ENCODE peak calls at places on chromosomes 5 and 9, in nine cellular contexts. One of them, this sample, is unnamed.
A peak's percentile ranks its signal among the peaks of the same experiment; 100 is the strongest.

GRCh38 chr5:139762624-139763170 is 32.9 kb upstream of the PSD2 start:
- DNase-seq in stimulated activated CD4-positive, alpha-beta T cell treated with anti-CD3 and anti-CD28 coated beads, TNF-alpha, amount 100 ng/mL, for 24 hours: no peak
- DNase-seq in KBM-7: no peak
- DNase-seq in amniotic stem cell: no peak
- DNase-seq in stimulated activated CD8-positive, alpha-beta memory T cell treated with anti-CD3 and anti-CD28 coated beads, Interleukin-4, amount 100 ng/mL, for 4 hours: no peak
- DNase-seq in fibroblast of pulmonary artery: no peak
- DNase-seq in fibroblast of villous mesenchyme: no peak
- DNase-seq in lung microvascular endothelial cell: no peak
- DNase-seq in EL: no peak
- DNase-seq in this sample: no peak

GRCh38 chr5:94366811-94367210 is 251.6 kb downstream of the KIAA0825 start:
- DNase-seq in amniotic stem cell: no peak
- DNase-seq in fibroblast of pulmonary artery: no peak
- DNase-seq in lung microvascular endothelial cell: no peak
- DNase-seq in stimulated activated CD8-positive, alpha-beta memory T cell treated with anti-CD3 and anti-CD28 coated beads, Interleukin-4, amount 100 ng/mL, for 4 hours: no peak
- DNase-seq in EL: no peak
- DNase-seq in KBM-7: peak; percentile 57
- DNase-seq in fibroblast of villous mesenchyme: no peak
- DNase-seq in stimulated activated CD4-positive, alpha-beta T cell treated with anti-CD3 and anti-CD28 coated beads, TNF-alpha, amount 100 ng/mL, for 24 hours: no peak
- DNase-seq in this sample: no peak

GRCh38 chr5:81773574-81773973 is 22.7 kb upstream of the SSBP2 start:
- DNase-seq in stimulated activated CD8-positive, alpha-beta memory T cell treated with anti-CD3 and anti-CD28 coated beads, Interleukin-4, amount 100 ng/mL, for 4 hours: no peak
- DNase-seq in stimulated activated CD4-positive, alpha-beta T cell treated with anti-CD3 and anti-CD28 coated beads, TNF-alpha, amount 100 ng/mL, for 24 hours: no peak
- DNase-seq in EL: no peak
- DNase-seq in fibroblast of pulmonary artery: no peak
- DNase-seq in fibroblast of villous mesenchyme: no peak
- DNase-seq in KBM-7: no peak
- DNase-seq in lung microvascular endothelial cell: no peak
- DNase-seq in amniotic stem cell: no peak
- DNase-seq in this sample: no peak

GRCh38 chr9:130107955-130108354 is 54.2 kb downstream of the GPR107 start:
- DNase-seq in stimulated activated CD4-positive, alpha-beta T cell treated with anti-CD3 and anti-CD28 coated beads, TNF-alpha, amount 100 ng/mL, for 24 hours: no peak
- DNase-seq in fibroblast of villous mesenchyme: no peak
- DNase-seq in lung microvascular endothelial cell: no peak
- DNase-seq in fibroblast of pulmonary artery: no peak
- DNase-seq in EL: no peak
- DNase-seq in amniotic stem cell: no peak
- DNase-seq in KBM-7: no peak
- DNase-seq in stimulated activated CD8-positive, alpha-beta memory T cell treated with anti-CD3 and anti-CD28 coated beads, Interleukin-4, amount 100 ng/mL, for 4 hours: no peak
- DNase-seq in this sample: no peak

GRCh38 chr9:37149646-37150308 is 29.4 kb downstream of the ZCCHC7 start:
- DNase-seq in amniotic stem cell: no peak
- DNase-seq in stimulated activated CD4-positive, alpha-beta T cell treated with anti-CD3 and anti-CD28 coated beads, TNF-alpha, amount 100 ng/mL, for 24 hours: no peak
- DNase-seq in fibroblast of villous mesenchyme: no peak
- DNase-seq in stimulated activated CD8-positive, alpha-beta memory T cell treated with anti-CD3 and anti-CD28 coated beads, Interleukin-4, amount 100 ng/mL, for 4 hours: no peak
- DNase-seq in KBM-7: no peak
- DNase-seq in fibroblast of pulmonary artery: no peak
- DNase-seq in lung microvascular endothelial cell: peak; percentile 57
- DNase-seq in EL: no peak
- DNase-seq in this sample: no peak

GRCh38 chr9:106284300-106284699 is 578.7 kb upstream of the ZNF462 start:
- DNase-seq in KBM-7: no peak
- DNase-seq in amniotic stem cell: no peak
- DNase-seq in EL: no peak
- DNase-seq in stimulated activated CD8-positive, alpha-beta memory T cell treated with anti-CD3 and anti-CD28 coated beads, Interleukin-4, amount 100 ng/mL, for 4 hours: no peak
- DNase-seq in fibroblast of villous mesenchyme: no peak
- DNase-seq in fibroblast of pulmonary artery: no peak
- DNase-seq in lung microvascular endothelial cell: no peak
- DNase-seq in stimulated activated CD4-positive, alpha-beta T cell treated with anti-CD3 and anti-CD28 coated beads, TNF-alpha, amount 100 ng/mL, for 24 hours: no peak
- DNase-seq in this sample: no peak

GRCh38 chr5:155481182-155481581 is 467.6 kb downstream of the KIF4B start:
- DNase-seq in KBM-7: no peak
- DNase-seq in amniotic stem cell: no peak
- DNase-seq in fibroblast of pulmonary artery: no peak
- DNase-seq in lung microvascular endothelial cell: no peak
- DNase-seq in stimulated activated CD4-positive, alpha-beta T cell treated with anti-CD3 and anti-CD28 coated beads, TNF-alpha, amount 100 ng/mL, for 24 hours: no peak
- DNase-seq in EL: no peak
- DNase-seq in fibroblast of villous mesenchyme: no peak
- DNase-seq in stimulated activated CD8-positive, alpha-beta memory T cell treated with anti-CD3 and anti-CD28 coated beads, Interleukin-4, amount 100 ng/mL, for 4 hours: no peak
- DNase-seq in this sample: no peak

GRCh38 chr5:44714871-44715580 is 93.7 kb upstream of the MRPS30 start:
- DNase-seq in EL: no peak
- DNase-seq in stimulated activated CD8-positive, alpha-beta memory T cell treated with anti-CD3 and anti-CD28 coated beads, Interleukin-4, amount 100 ng/mL, for 4 hours: no peak
- DNase-seq in KBM-7: no peak
- DNase-seq in amniotic stem cell: no peak
- DNase-seq in stimulated activated CD4-positive, alpha-beta T cell treated with anti-CD3 and anti-CD28 coated beads, TNF-alpha, amount 100 ng/mL, for 24 hours: no peak
- DNase-seq in lung microvascular endothelial cell: no peak
- DNase-seq in fibroblast of villous mesenchyme: no peak
- DNase-seq in fibroblast of pulmonary artery: no peak
- DNase-seq in this sample: no peak

GRCh38 chr9:33638516-33638915 is 114.5 kb downstream of the ANKRD18B start:
- DNase-seq in amniotic stem cell: no peak
- DNase-seq in lung microvascular endothelial cell: no peak
- DNase-seq in EL: no peak
- DNase-seq in stimulated activated CD8-positive, alpha-beta memory T cell treated with anti-CD3 and anti-CD28 coated beads, Interleukin-4, amount 100 ng/mL, for 4 hours: no peak
- DNase-seq in stimulated activated CD4-positive, alpha-beta T cell treated with anti-CD3 and anti-CD28 coated beads, TNF-alpha, amount 100 ng/mL, for 24 hours: no peak
- DNase-seq in fibroblast of pulmonary artery: no peak
- DNase-seq in KBM-7: no peak
- DNase-seq in fibroblast of villous mesenchyme: no peak
- DNase-seq in this sample: no peak

GRCh38 chr5:152271420-152271819 is 133.7 kb downstream of the NMUR2 start:
- DNase-seq in stimulated activated CD4-positive, alpha-beta T cell treated with anti-CD3 and anti-CD28 coated beads, TNF-alpha, amount 100 ng/mL, for 24 hours: no peak
- DNase-seq in EL: peak; percentile 16
- DNase-seq in fibroblast of pulmonary artery: peak; percentile 1
- DNase-seq in stimulated activated CD8-positive, alpha-beta memory T cell treated with anti-CD3 and anti-CD28 coated beads, Interleukin-4, amount 100 ng/mL, for 4 hours: no peak
- DNase-seq in amniotic stem cell: no peak
- DNase-seq in KBM-7: peak; percentile 11
- DNase-seq in lung microvascular endothelial cell: no peak
- DNase-seq in fibroblast of villous mesenchyme: no peak
- DNase-seq in this sample: no peak

GRCh38 chr9:22037954-22038690 is 29.0 kb upstream of the CDKN2B start:
- DNase-seq in stimulated activated CD8-positive, alpha-beta memory T cell treated with anti-CD3 and anti-CD28 coated beads, Interleukin-4, amount 100 ng/mL, for 4 hours: no peak
- DNase-seq in lung microvascular endothelial cell: peak; percentile 63
- DNase-seq in KBM-7: peak; percentile 49
- DNase-seq in EL: peak; percentile 43
- DNase-seq in amniotic stem cell: peak; percentile 18
- DNase-seq in fibroblast of pulmonary artery: peak; percentile 77
- DNase-seq in stimulated activated CD4-positive, alpha-beta T cell treated with anti-CD3 and anti-CD28 coated beads, TNF-alpha, amount 100 ng/mL, for 24 hours: no peak
- DNase-seq in fibroblast of villous mesenchyme: peak; percentile 86
- DNase-seq in this sample: no peak

GRCh38 chr5:95892784-95893354 is 68.8 kb downstream of the ELL2 start:
- DNase-seq in stimulated activated CD8-positive, alpha-beta memory T cell treated with anti-CD3 and anti-CD28 coated beads, Interleukin-4, amount 100 ng/mL, for 4 hours: no peak
- DNase-seq in fibroblast of pulmonary artery: peak; percentile 65
- DNase-seq in lung microvascular endothelial cell: peak; percentile 53
- DNase-seq in amniotic stem cell: no peak
- DNase-seq in EL: peak; percentile 53
- DNase-seq in KBM-7: peak; percentile 31
- DNase-seq in stimulated activated CD4-positive, alpha-beta T cell treated with anti-CD3 and anti-CD28 coated beads, TNF-alpha, amount 100 ng/mL, for 24 hours: no peak
- DNase-seq in fibroblast of villous mesenchyme: peak; percentile 60
- DNase-seq in this sample: no peak

GRCh38 chr5:321233-321725 is at the start of gene AHRR:
- DNase-seq in fibroblast of pulmonary artery: peak; percentile 63
- DNase-seq in EL: peak; percentile 81
- DNase-seq in stimulated activated CD4-positive, alpha-beta T cell treated with anti-CD3 and anti-CD28 coated beads, TNF-alpha, amount 100 ng/mL, for 24 hours: no peak
- DNase-seq in lung microvascular endothelial cell: peak; percentile 73
- DNase-seq in fibroblast of villous mesenchyme: peak; percentile 66
- DNase-seq in stimulated activated CD8-positive, alpha-beta memory T cell treated with anti-CD3 and anti-CD28 coated beads, Interleukin-4, amount 100 ng/mL, for 4 hours: no peak
- DNase-seq in amniotic stem cell: peak; percentile 67
- DNase-seq in KBM-7: peak; percentile 61
- DNase-seq in this sample: no peak

GRCh38 chr5:154972476-154973080 is 31.7 kb downstream of the MRPL22 start:
- DNase-seq in stimulated activated CD8-positive, alpha-beta memory T cell treated with anti-CD3 and anti-CD28 coated beads, Interleukin-4, amount 100 ng/mL, for 4 hours: no peak
- DNase-seq in EL: peak; percentile 47
- DNase-seq in fibroblast of pulmonary artery: peak; percentile 70
- DNase-seq in KBM-7: peak; percentile 55
- DNase-seq in lung microvascular endothelial cell: peak; percentile 71
- DNase-seq in amniotic stem cell: peak; percentile 5
- DNase-seq in fibroblast of villous mesenchyme: peak; percentile 46
- DNase-seq in stimulated activated CD4-positive, alpha-beta T cell treated with anti-CD3 and anti-CD28 coated beads, TNF-alpha, amount 100 ng/mL, for 24 hours: no peak
- DNase-seq in this sample: no peak

GRCh38 chr9:93064392-93065124 is 6.1 kb downstream of the SUSD3 start:
- DNase-seq in stimulated activated CD8-positive, alpha-beta memory T cell treated with anti-CD3 and anti-CD28 coated beads, Interleukin-4, amount 100 ng/mL, for 4 hours: peak; percentile 80
- DNase-seq in EL: no peak
- DNase-seq in KBM-7: peak; percentile 96
- DNase-seq in lung microvascular endothelial cell: no peak
- DNase-seq in amniotic stem cell: no peak
- DNase-seq in fibroblast of villous mesenchyme: no peak
- DNase-seq in stimulated activated CD4-positive, alpha-beta T cell treated with anti-CD3 and anti-CD28 coated beads, TNF-alpha, amount 100 ng/mL, for 24 hours: peak; percentile 70
- DNase-seq in fibroblast of pulmonary artery: no peak
- DNase-seq in this sample: no peak

GRCh38 chr5:79511945-79512493 is 1.9 kb downstream of the HOMER1 start:
- DNase-seq in EL: no peak
- DNase-seq in KBM-7: peak; percentile 32
- DNase-seq in fibroblast of pulmonary artery: no peak
- DNase-seq in stimulated activated CD8-positive, alpha-beta memory T cell treated with anti-CD3 and anti-CD28 coated beads, Interleukin-4, amount 100 ng/mL, for 4 hours: no peak
- DNase-seq in lung microvascular endothelial cell: no peak
- DNase-seq in fibroblast of villous mesenchyme: no peak
- DNase-seq in stimulated activated CD4-positive, alpha-beta T cell treated with anti-CD3 and anti-CD28 coated beads, TNF-alpha, amount 100 ng/mL, for 24 hours: no peak
- DNase-seq in amniotic stem cell: no peak
- DNase-seq in this sample: no peak

GRCh38 chr5:54385994-54386393 is 69.5 kb upstream of the HSPB3 start:
- DNase-seq in EL: no peak
- DNase-seq in stimulated activated CD8-positive, alpha-beta memory T cell treated with anti-CD3 and anti-CD28 coated beads, Interleukin-4, amount 100 ng/mL, for 4 hours: no peak
- DNase-seq in fibroblast of villous mesenchyme: no peak
- DNase-seq in lung microvascular endothelial cell: no peak
- DNase-seq in KBM-7: no peak
- DNase-seq in amniotic stem cell: no peak
- DNase-seq in fibroblast of pulmonary artery: peak; percentile 57
- DNase-seq in stimulated activated CD4-positive, alpha-beta T cell treated with anti-CD3 and anti-CD28 coated beads, TNF-alpha, amount 100 ng/mL, for 24 hours: no peak
- DNase-seq in this sample: no peak

GRCh38 chr9:112326194-112326593 is 7.2 kb downstream of the PTBP3 start:
- DNase-seq in fibroblast of pulmonary artery: no peak
- DNase-seq in amniotic stem cell: no peak
- DNase-seq in fibroblast of villous mesenchyme: no peak
- DNase-seq in stimulated activated CD4-positive, alpha-beta T cell treated with anti-CD3 and anti-CD28 coated beads, TNF-alpha, amount 100 ng/mL, for 24 hours: no peak
- DNase-seq in EL: no peak
- DNase-seq in lung microvascular endothelial cell: no peak
- DNase-seq in stimulated activated CD8-positive, alpha-beta memory T cell treated with anti-CD3 and anti-CD28 coated beads, Interleukin-4, amount 100 ng/mL, for 4 hours: no peak
- DNase-seq in KBM-7: no peak
- DNase-seq in this sample: no peak

GRCh38 chr5:41482715-41483114 is 27.7 kb downstream of the PLCXD3 start:
- DNase-seq in KBM-7: no peak
- DNase-seq in lung microvascular endothelial cell: peak; percentile 19
- DNase-seq in stimulated activated CD8-positive, alpha-beta memory T cell treated with anti-CD3 and anti-CD28 coated beads, Interleukin-4, amount 100 ng/mL, for 4 hours: no peak
- DNase-seq in EL: no peak
- DNase-seq in stimulated activated CD4-positive, alpha-beta T cell treated with anti-CD3 and anti-CD28 coated beads, TNF-alpha, amount 100 ng/mL, for 24 hours: no peak
- DNase-seq in fibroblast of pulmonary artery: no peak
- DNase-seq in amniotic stem cell: no peak
- DNase-seq in fibroblast of villous mesenchyme: no peak
- DNase-seq in this sample: no peak

GRCh38 chr5:1512541-1513291 is 11.0 kb downstream of the LPCAT1 start:
- DNase-seq in EL: no peak
- DNase-seq in stimulated activated CD8-positive, alpha-beta memory T cell treated with anti-CD3 and anti-CD28 coated beads, Interleukin-4, amount 100 ng/mL, for 4 hours: no peak
- DNase-seq in KBM-7: no peak
- DNase-seq in fibroblast of villous mesenchyme: no peak
- DNase-seq in amniotic stem cell: no peak
- DNase-seq in stimulated activated CD4-positive, alpha-beta T cell treated with anti-CD3 and anti-CD28 coated beads, TNF-alpha, amount 100 ng/mL, for 24 hours: no peak
- DNase-seq in fibroblast of pulmonary artery: no peak
- DNase-seq in lung microvascular endothelial cell: no peak
- DNase-seq in this sample: no peak

GRCh38 chr5:136528481-136528880 is 163.1 kb upstream of the TRPC7 start:
- DNase-seq in stimulated activated CD4-positive, alpha-beta T cell treated with anti-CD3 and anti-CD28 coated beads, TNF-alpha, amount 100 ng/mL, for 24 hours: no peak
- DNase-seq in lung microvascular endothelial cell: no peak
- DNase-seq in fibroblast of pulmonary artery: no peak
- DNase-seq in fibroblast of villous mesenchyme: peak; percentile 91
- DNase-seq in amniotic stem cell: no peak
- DNase-seq in EL: no peak
- DNase-seq in stimulated activated CD8-positive, alpha-beta memory T cell treated with anti-CD3 and anti-CD28 coated beads, Interleukin-4, amount 100 ng/mL, for 4 hours: no peak
- DNase-seq in KBM-7: no peak
- DNase-seq in this sample: no peak

GRCh38 chr5:131413605-131414559 is 150.0 kb downstream of the CDC42SE2 start:
- DNase-seq in amniotic stem cell: no peak
- DNase-seq in lung microvascular endothelial cell: no peak
- DNase-seq in EL: no peak
- DNase-seq in fibroblast of villous mesenchyme: no peak
- DNase-seq in stimulated activated CD4-positive, alpha-beta T cell treated with anti-CD3 and anti-CD28 coated beads, TNF-alpha, amount 100 ng/mL, for 24 hours: no peak
- DNase-seq in fibroblast of pulmonary artery: no peak
- DNase-seq in stimulated activated CD8-positive, alpha-beta memory T cell treated with anti-CD3 and anti-CD28 coated beads, Interleukin-4, amount 100 ng/mL, for 4 hours: no peak
- DNase-seq in KBM-7: peak; percentile 70
- DNase-seq in this sample: no peak

GRCh38 chr9:116327702-116328440 is 174.3 kb downstream of the PAPPA start:
- DNase-seq in amniotic stem cell: peak; percentile 14
- DNase-seq in fibroblast of villous mesenchyme: peak; percentile 45
- DNase-seq in EL: peak; percentile 33
- DNase-seq in lung microvascular endothelial cell: no peak
- DNase-seq in KBM-7: no peak
- DNase-seq in fibroblast of pulmonary artery: peak; percentile 56
- DNase-seq in stimulated activated CD4-positive, alpha-beta T cell treated with anti-CD3 and anti-CD28 coated beads, TNF-alpha, amount 100 ng/mL, for 24 hours: no peak
- DNase-seq in stimulated activated CD8-positive, alpha-beta memory T cell treated with anti-CD3 and anti-CD28 coated beads, Interleukin-4, amount 100 ng/mL, for 4 hours: no peak
- DNase-seq in this sample: peak; percentile 38

GRCh38 chr5:159971931-159972461 is 36.9 kb upstream of the TTC1 start:
- DNase-seq in amniotic stem cell: no peak
- DNase-seq in KBM-7: no peak
- DNase-seq in stimulated activated CD4-positive, alpha-beta T cell treated with anti-CD3 and anti-CD28 coated beads, TNF-alpha, amount 100 ng/mL, for 24 hours: no peak
- DNase-seq in fibroblast of pulmonary artery: no peak
- DNase-seq in fibroblast of villous mesenchyme: no peak
- DNase-seq in EL: no peak
- DNase-seq in stimulated activated CD8-positive, alpha-beta memory T cell treated with anti-CD3 and anti-CD28 coated beads, Interleukin-4, amount 100 ng/mL, for 4 hours: no peak
- DNase-seq in lung microvascular endothelial cell: peak; percentile 43
- DNase-seq in this sample: no peak

GRCh38 chr5:55030220-55030619 is 6.2 kb downstream of the GZMK start:
- DNase-seq in amniotic stem cell: no peak
- DNase-seq in stimulated activated CD8-positive, alpha-beta memory T cell treated with anti-CD3 and anti-CD28 coated beads, Interleukin-4, amount 100 ng/mL, for 4 hours: no peak
- DNase-seq in lung microvascular endothelial cell: no peak
- DNase-seq in fibroblast of villous mesenchyme: no peak
- DNase-seq in stimulated activated CD4-positive, alpha-beta T cell treated with anti-CD3 and anti-CD28 coated beads, TNF-alpha, amount 100 ng/mL, for 24 hours: no peak
- DNase-seq in KBM-7: no peak
- DNase-seq in fibroblast of pulmonary artery: no peak
- DNase-seq in EL: no peak
- DNase-seq in this sample: no peak

GRCh38 chr9:92171281-92171680 is 56.1 kb upstream of the SPTLC1 start:
- DNase-seq in EL: no peak
- DNase-seq in KBM-7: no peak
- DNase-seq in stimulated activated CD8-positive, alpha-beta memory T cell treated with anti-CD3 and anti-CD28 coated beads, Interleukin-4, amount 100 ng/mL, for 4 hours: no peak
- DNase-seq in lung microvascular endothelial cell: no peak
- DNase-seq in fibroblast of pulmonary artery: no peak
- DNase-seq in amniotic stem cell: no peak
- DNase-seq in fibroblast of villous mesenchyme: no peak
- DNase-seq in stimulated activated CD4-positive, alpha-beta T cell treated with anti-CD3 and anti-CD28 coated beads, TNF-alpha, amount 100 ng/mL, for 24 hours: no peak
- DNase-seq in this sample: no peak

GRCh38 chr5:95572016-95572415 is 17.1 kb downstream of the ARSK start:
- DNase-seq in KBM-7: no peak
- DNase-seq in EL: no peak
- DNase-seq in stimulated activated CD8-positive, alpha-beta memory T cell treated with anti-CD3 and anti-CD28 coated beads, Interleukin-4, amount 100 ng/mL, for 4 hours: no peak
- DNase-seq in amniotic stem cell: no peak
- DNase-seq in fibroblast of pulmonary artery: no peak
- DNase-seq in stimulated activated CD4-positive, alpha-beta T cell treated with anti-CD3 and anti-CD28 coated beads, TNF-alpha, amount 100 ng/mL, for 24 hours: no peak
- DNase-seq in lung microvascular endothelial cell: no peak
- DNase-seq in fibroblast of villous mesenchyme: peak; percentile 28
- DNase-seq in this sample: no peak

GRCh38 chr9:69120380-69121154 is 53.5 kb upstream of the TJP2 start:
- DNase-seq in stimulated activated CD4-positive, alpha-beta T cell treated with anti-CD3 and anti-CD28 coated beads, TNF-alpha, amount 100 ng/mL, for 24 hours: no peak
- DNase-seq in fibroblast of pulmonary artery: no peak
- DNase-seq in fibroblast of villous mesenchyme: no peak
- DNase-seq in EL: peak; percentile 34
- DNase-seq in lung microvascular endothelial cell: peak; percentile 15
- DNase-seq in amniotic stem cell: no peak
- DNase-seq in stimulated activated CD8-positive, alpha-beta memory T cell treated with anti-CD3 and anti-CD28 coated beads, Interleukin-4, amount 100 ng/mL, for 4 hours: no peak
- DNase-seq in KBM-7: peak; percentile 40
- DNase-seq in this sample: no peak

GRCh38 chr9:97478301-97478981 is 23.0 kb upstream of the TMOD1 start:
- DNase-seq in amniotic stem cell: no peak
- DNase-seq in EL: no peak
- DNase-seq in KBM-7: no peak
- DNase-seq in stimulated activated CD8-positive, alpha-beta memory T cell treated with anti-CD3 and anti-CD28 coated beads, Interleukin-4, amount 100 ng/mL, for 4 hours: no peak
- DNase-seq in fibroblast of villous mesenchyme: peak; percentile 35
- DNase-seq in fibroblast of pulmonary artery: no peak
- DNase-seq in lung microvascular endothelial cell: no peak
- DNase-seq in stimulated activated CD4-positive, alpha-beta T cell treated with anti-CD3 and anti-CD28 coated beads, TNF-alpha, amount 100 ng/mL, for 24 hours: no peak
- DNase-seq in this sample: no peak

GRCh38 chr9:113998114-113998513 is 80.0 kb downstream of the AMBP start:
- DNase-seq in amniotic stem cell: no peak
- DNase-seq in lung microvascular endothelial cell: no peak
- DNase-seq in EL: no peak
- DNase-seq in stimulated activated CD8-positive, alpha-beta memory T cell treated with anti-CD3 and anti-CD28 coated beads, Interleukin-4, amount 100 ng/mL, for 4 hours: no peak
- DNase-seq in fibroblast of villous mesenchyme: no peak
- DNase-seq in fibroblast of pulmonary artery: no peak
- DNase-seq in stimulated activated CD4-positive, alpha-beta T cell treated with anti-CD3 and anti-CD28 coated beads, TNF-alpha, amount 100 ng/mL, for 24 hours: no peak
- DNase-seq in KBM-7: no peak
- DNase-seq in this sample: no peak